ENCODE peak calls at places on chromosomes 12 and 14, in four cellular contexts. O is SW 1271; S is stimulated activated CD4-positive, alpha-beta T cell treated with anti-CD3 and anti-CD28 coated beads, Interleukin-15, amount 100 ng/mL, for 24 hours; Y is neural crest cell. U is an unnamed sample.

GRCh38 chr14:105837349-105838063 is 311.1 kb downstream of the TMEM121 start:
- DNase-seq in S (no peak), O (no peak), Y (no peak), U (no peak)

GRCh38 chr14:105056303-105056831 is 8.9 kb downstream of the GPR132 start:
- DNase-seq in S (no peak), O (no peak), Y (no peak), U (no peak)

GRCh38 chr14:94161087-94161486 is 13.0 kb upstream of the PPP4R4 start:
- DNase-seq in Y (no peak), S (no peak), O (no peak), U (no peak)

GRCh38 chr12:7175493-7175892 is 14.0 kb upstream of the PEX5 start:
- DNase-seq in Y (no peak), O (no peak), S (no peak), U (no peak)

GRCh38 chr14:95137804-95138167 is 19.5 kb downstream of the DICER1 start:
- DNase-seq in O (no peak), Y (no peak), S (no peak), U (no peak)

GRCh38 chr14:59161571-59162175 is 26.8 kb upstream of the DAAM1 start:
- DNase-seq in O (no peak), S (no peak), Y (peak), U (no peak)

GRCh38 chr12:106855221-106855758 is 80.8 kb downstream of the RIC8B start:
- DNase-seq in Y (no peak), S (no peak), O (no peak), U (no peak)

GRCh38 chr14:72723741-72724530 is 170.0 kb downstream of the DPF3 start:
- DNase-seq in Y (no peak), O (no peak), S (no peak), U (no peak)

GRCh38 chr14:28382460-28383220 is 383.9 kb upstream of the FOXG1 start:
- DNase-seq in O (peak), S (no peak), Y (no peak), U (peak)

GRCh38 chr12:42918387-42918786 is 328.8 kb upstream of the PRICKLE1 start:
- DNase-seq in Y (no peak), O (no peak), S (no peak), U (no peak)

GRCh38 chr12:99670635-99671034 is 23.1 kb downstream of the GARIN6 start:
- DNase-seq in S (no peak), O (no peak), Y (no peak), U (no peak)

GRCh38 chr12:44780221-44780770 is 95.8 kb downstream of the NELL2 start:
- DNase-seq in S (no peak), Y (no peak), O (no peak), U (no peak)

GRCh38 chr14:92409069-92409468 is 86.1 kb downstream of the SLC24A4 start:
- DNase-seq in O (no peak), S (no peak), Y (no peak), U (peak)

GRCh38 chr12:89951050-89951693 is 242.5 kb upstream of the ATP2B1 start:
- DNase-seq in Y (no peak), S (no peak), O (no peak), U (peak)

GRCh38 chr12:67578976-67579661 is 69.4 kb upstream of the DYRK2 start:
- DNase-seq in S (no peak), Y (no peak), O (no peak), U (no peak)

GRCh38 chr14:55103005-55103640 is 25.9 kb upstream of the LGALS3 start:
- DNase-seq in Y (no peak), O (peak), S (peak), U (peak)